ENCODE peak calls at places on chromosomes 7 and 10, in seven cellular contexts. One of them, this sample, is unnamed.

GRCh38 chr7:120989571-120990220 is 1.2 kb downstream of the CPED1 start:
- DNase-seq in HepG2: no peak
- DNase-seq in H1: no peak
- DNase-seq in SK-N-SH: peak
- DNase-seq in GM12878: no peak
- DNase-seq in K562: no peak
- DNase-seq in HCT116: no peak
- DNase-seq in this sample: no peak

GRCh38 chr7:78020131-78020873 is 221.7 kb downstream of the PHTF2 start:
- DNase-seq in HepG2: peak
- DNase-seq in GM12878: peak
- DNase-seq in SK-N-SH: peak
- DNase-seq in HCT116: peak
- DNase-seq in K562: peak
- DNase-seq in H1: no peak
- DNase-seq in this sample: peak

GRCh38 chr7:116500071-116500853 is 724 bp downstream of the CAV2 start:
- DNase-seq in HepG2: no peak
- DNase-seq in GM12878: no peak
- DNase-seq in SK-N-SH: peak
- DNase-seq in K562: peak
- DNase-seq in HCT116: no peak
- DNase-seq in H1: no peak
- DNase-seq in this sample: no peak

GRCh38 chr7:130909881-130910672 is 176.1 kb upstream of the KLF14 start:
- DNase-seq in GM12878: no peak
- DNase-seq in K562: no peak
- DNase-seq in HepG2: no peak
- DNase-seq in H1: no peak
- DNase-seq in SK-N-SH: no peak
- DNase-seq in HCT116: no peak
- DNase-seq in this sample: no peak

GRCh38 chr7:143405158-143405557 is 3.5 kb downstream of the EPHA1 start:
- DNase-seq in SK-N-SH: peak
- DNase-seq in K562: no peak
- DNase-seq in HCT116: no peak
- DNase-seq in GM12878: no peak
- DNase-seq in HepG2: no peak
- DNase-seq in H1: no peak
- DNase-seq in this sample: no peak

GRCh38 chr10:88792656-88793055 is 9.9 kb upstream of the LIPM start:
- DNase-seq in HCT116: no peak
- DNase-seq in GM12878: peak
- DNase-seq in K562: no peak
- DNase-seq in SK-N-SH: no peak
- DNase-seq in H1: no peak
- DNase-seq in HepG2: no peak
- DNase-seq in this sample: no peak

GRCh38 chr7:112056409-112056808 is 149.8 kb downstream of the DOCK4 start:
- DNase-seq in HCT116: no peak
- DNase-seq in K562: no peak
- DNase-seq in SK-N-SH: no peak
- DNase-seq in H1: no peak
- DNase-seq in GM12878: peak
- DNase-seq in HepG2: no peak
- DNase-seq in this sample: no peak

GRCh38 chr7:13189712-13190111 is 502.3 kb downstream of the ARL4A start:
- DNase-seq in GM12878: no peak
- DNase-seq in HepG2: no peak
- DNase-seq in HCT116: no peak
- DNase-seq in K562: no peak
- DNase-seq in SK-N-SH: no peak
- DNase-seq in H1: no peak
- DNase-seq in this sample: no peak

GRCh38 chr7:517848-518629 is 1.6 kb downstream of the PDGFA start:
- DNase-seq in GM12878: no peak
- DNase-seq in K562: peak
- DNase-seq in HepG2: no peak
- DNase-seq in SK-N-SH: no peak
- DNase-seq in H1: no peak
- DNase-seq in HCT116: no peak
- DNase-seq in this sample: peak

GRCh38 chr7:122689346-122690109 is 9.4 kb downstream of the RNF133 start:
- DNase-seq in K562: no peak
- DNase-seq in HepG2: peak
- DNase-seq in SK-N-SH: no peak
- DNase-seq in GM12878: no peak
- DNase-seq in H1: no peak
- DNase-seq in HCT116: no peak
- DNase-seq in this sample: no peak

GRCh38 chr10:113735913-113736312 is 15.6 kb upstream of the PLEKHS1 start:
- DNase-seq in K562: no peak
- DNase-seq in GM12878: no peak
- DNase-seq in H1: no peak
- DNase-seq in SK-N-SH: no peak
- DNase-seq in HepG2: peak
- DNase-seq in HCT116: no peak
- DNase-seq in this sample: no peak

GRCh38 chr10:113179270-113179669 is 229.2 kb downstream of the TCF7L2 start:
- DNase-seq in H1: no peak
- DNase-seq in HCT116: no peak
- DNase-seq in GM12878: no peak
- DNase-seq in K562: no peak
- DNase-seq in HepG2: no peak
- DNase-seq in SK-N-SH: no peak
- DNase-seq in this sample: no peak

GRCh38 chr10:106515206-106515790 is 649.2 kb downstream of the SORCS1 start:
- DNase-seq in H1: no peak
- DNase-seq in HepG2: no peak
- DNase-seq in K562: no peak
- DNase-seq in GM12878: no peak
- DNase-seq in HCT116: no peak
- DNase-seq in SK-N-SH: no peak
- DNase-seq in this sample: no peak

GRCh38 chr7:66682350-66683093 is 53.8 kb downstream of the KCTD7 start:
- DNase-seq in SK-N-SH: peak
- DNase-seq in K562: no peak
- DNase-seq in HepG2: no peak
- DNase-seq in GM12878: no peak
- DNase-seq in H1: no peak
- DNase-seq in HCT116: no peak
- DNase-seq in this sample: peak

GRCh38 chr10:94092848-94093247 is 99.1 kb downstream of the PLCE1 start:
- DNase-seq in SK-N-SH: no peak
- DNase-seq in HepG2: no peak
- DNase-seq in H1: no peak
- DNase-seq in GM12878: no peak
- DNase-seq in K562: no peak
- DNase-seq in HCT116: no peak
- DNase-seq in this sample: peak

GRCh38 chr10:3777876-3778707 is 6.9 kb downstream of the KLF6 start:
- DNase-seq in H1: no peak
- DNase-seq in SK-N-SH: no peak
- DNase-seq in GM12878: no peak
- DNase-seq in K562: no peak
- DNase-seq in HCT116: no peak
- DNase-seq in HepG2: no peak
- DNase-seq in this sample: no peak

GRCh38 chr10:72353963-72354355 is 760 bp downstream of the DNAJB12 start:
- DNase-seq in SK-N-SH: peak
- DNase-seq in K562: peak
- DNase-seq in HepG2: no peak
- DNase-seq in GM12878: no peak
- DNase-seq in H1: no peak
- DNase-seq in HCT116: no peak
- DNase-seq in this sample: no peak

DNA sequence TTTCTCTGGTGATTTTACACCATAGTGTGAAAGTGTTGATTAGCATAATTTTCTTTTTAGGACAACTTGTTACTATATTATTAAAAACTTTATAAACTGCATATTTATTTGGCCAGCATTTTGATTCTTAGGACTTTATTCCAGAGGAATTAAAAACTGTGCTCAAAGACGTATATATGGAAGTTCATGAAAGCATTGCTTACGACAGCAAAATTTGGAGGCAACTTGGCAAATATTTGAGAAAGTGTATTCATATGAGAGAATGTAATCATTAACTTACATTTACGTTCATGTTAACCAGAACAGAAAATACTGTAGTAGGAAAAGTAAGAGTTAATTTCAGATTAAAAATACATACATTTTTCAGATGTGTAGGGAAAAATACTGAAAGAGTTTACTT is 203.1 kb downstream of the JCAD start:
- DNase-seq in H1: no peak
- DNase-seq in HCT116: no peak
- DNase-seq in K562: no peak
- DNase-seq in SK-N-SH: no peak
- DNase-seq in GM12878: no peak
- DNase-seq in HepG2: no peak
- DNase-seq in this sample: no peak
- TF ChIP-seq JUND in H1: no peak
- TF ChIP-seq JUND in HCT116: no peak
- TF ChIP-seq JUND in K562: no peak
- TF ChIP-seq JUND in SK-N-SH: no peak
- TF ChIP-seq JUND in GM12878: no peak
- TF ChIP-seq JUND in HepG2: no peak
- TF ChIP-seq JUND in this sample: no peak

GRCh38 chr10:131126321-131127121 is 185.0 kb downstream of the TCERG1L start:
- DNase-seq in K562: no peak
- DNase-seq in HCT116: no peak
- DNase-seq in H1: no peak
- DNase-seq in SK-N-SH: no peak
- DNase-seq in HepG2: no peak
- DNase-seq in GM12878: no peak
- DNase-seq in this sample: peak

GRCh38 chr10:131123496-131123895 is 188.0 kb downstream of the TCERG1L start:
- DNase-seq in HepG2: no peak
- DNase-seq in H1: no peak
- DNase-seq in K562: no peak
- DNase-seq in SK-N-SH: no peak
- DNase-seq in GM12878: no peak
- DNase-seq in HCT116: no peak
- DNase-seq in this sample: no peak

GRCh38 chr10:131127122-131127589 is 184.4 kb downstream of the TCERG1L start:
- DNase-seq in H1: no peak
- DNase-seq in HepG2: no peak
- DNase-seq in HCT116: no peak
- DNase-seq in SK-N-SH: no peak
- DNase-seq in GM12878: no peak
- DNase-seq in K562: no peak
- DNase-seq in this sample: no peak

GRCh38 chr10:131125511-131126225 is 185.9 kb downstream of the TCERG1L start:
- DNase-seq in K562: no peak
- DNase-seq in GM12878: no peak
- DNase-seq in H1: no peak
- DNase-seq in HCT116: no peak
- DNase-seq in HepG2: no peak
- DNase-seq in SK-N-SH: no peak
- DNase-seq in this sample: no peak

DNA sequence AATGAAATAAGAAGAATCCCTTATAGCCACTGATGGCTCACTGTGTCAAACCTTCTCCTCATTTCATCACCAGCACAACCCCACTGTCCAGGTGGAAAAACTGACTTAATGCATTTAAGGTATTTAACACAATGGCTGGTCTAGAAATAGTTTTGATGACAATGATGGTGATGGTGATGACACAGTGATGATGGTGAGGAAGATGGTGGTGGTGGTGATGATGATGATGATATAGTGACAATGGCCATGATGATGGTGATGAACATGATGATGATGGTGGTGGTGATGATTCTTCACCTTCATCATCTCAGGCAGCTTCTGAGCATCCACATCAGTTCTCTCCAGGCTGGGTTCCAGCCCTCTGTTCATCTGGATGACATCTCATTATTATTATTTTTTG is 186.6 kb downstream of the TCERG1L start:
- DNase-seq in HCT116: no peak
- DNase-seq in SK-N-SH: no peak
- DNase-seq in GM12878: no peak
- DNase-seq in HepG2: no peak
- DNase-seq in H1: no peak
- DNase-seq in K562: no peak
- DNase-seq in this sample: no peak
- TF ChIP-seq JUND in HCT116: no peak
- TF ChIP-seq JUND in SK-N-SH: no peak
- TF ChIP-seq JUND in GM12878: no peak
- TF ChIP-seq JUND in HepG2: no peak
- TF ChIP-seq JUND in H1: no peak
- TF ChIP-seq JUND in K562: no peak
- TF ChIP-seq JUND in this sample: no peak

DNA sequence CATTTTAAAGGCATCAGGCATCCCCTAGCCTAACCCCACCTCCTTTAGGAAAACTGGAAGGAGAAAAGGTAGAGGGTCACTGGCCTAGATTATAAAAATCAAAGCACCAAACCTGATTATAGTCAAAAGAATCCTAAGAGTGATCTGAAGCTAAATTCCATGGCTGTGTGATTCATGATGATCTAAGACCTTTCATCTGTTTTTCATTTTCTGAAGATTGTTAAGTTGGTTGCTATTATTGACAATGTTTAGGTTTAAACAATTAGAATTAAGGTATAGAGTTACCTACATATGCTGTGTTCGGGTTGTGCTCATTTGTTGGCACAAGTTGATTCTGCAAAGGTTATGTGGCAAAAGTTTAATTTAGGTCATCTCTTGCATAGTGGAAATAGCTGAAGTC is 148.7 kb downstream of the BICC1 start:
- DNase-seq in HCT116: no peak
- DNase-seq in H1: no peak
- DNase-seq in SK-N-SH: no peak
- DNase-seq in GM12878: no peak
- DNase-seq in K562: no peak
- DNase-seq in HepG2: no peak
- DNase-seq in this sample: no peak
- TF ChIP-seq JUND in HCT116: no peak
- TF ChIP-seq JUND in H1: no peak
- TF ChIP-seq JUND in SK-N-SH: peak
- TF ChIP-seq JUND in GM12878: no peak
- TF ChIP-seq JUND in K562: no peak
- TF ChIP-seq JUND in HepG2: no peak
- TF ChIP-seq JUND in this sample: no peak

GRCh38 chr7:106420210-106420609 is 135.4 kb upstream of the NAMPT start:
- DNase-seq in K562: no peak
- DNase-seq in SK-N-SH: no peak
- DNase-seq in HCT116: no peak
- DNase-seq in HepG2: no peak
- DNase-seq in H1: no peak
- DNase-seq in GM12878: no peak
- DNase-seq in this sample: no peak

GRCh38 chr7:106418094-106418493 is 133.3 kb upstream of the NAMPT start:
- DNase-seq in H1: no peak
- DNase-seq in HCT116: no peak
- DNase-seq in K562: no peak
- DNase-seq in HepG2: no peak
- DNase-seq in GM12878: no peak
- DNase-seq in SK-N-SH: no peak
- DNase-seq in this sample: no peak

GRCh38 chr7:106420741-106421140 is 136.0 kb upstream of the NAMPT start:
- DNase-seq in K562: no peak
- DNase-seq in HCT116: no peak
- DNase-seq in HepG2: no peak
- DNase-seq in GM12878: no peak
- DNase-seq in H1: no peak
- DNase-seq in SK-N-SH: no peak
- DNase-seq in this sample: no peak

GRCh38 chr7:106418526-106418925 is 133.7 kb upstream of the NAMPT start:
- DNase-seq in GM12878: no peak
- DNase-seq in SK-N-SH: no peak
- DNase-seq in HepG2: no peak
- DNase-seq in HCT116: no peak
- DNase-seq in H1: no peak
- DNase-seq in K562: no peak
- DNase-seq in this sample: peak

GRCh38 chr7:106419455-106420182 is 134.8 kb upstream of the NAMPT start:
- DNase-seq in K562: no peak
- DNase-seq in GM12878: no peak
- DNase-seq in SK-N-SH: no peak
- DNase-seq in H1: no peak
- DNase-seq in HCT116: no peak
- DNase-seq in HepG2: no peak
- DNase-seq in this sample: no peak
- TF ChIP-seq JUND in K562: no peak
- TF ChIP-seq JUND in GM12878: no peak
- TF ChIP-seq JUND in SK-N-SH: no peak
- TF ChIP-seq JUND in H1: no peak
- TF ChIP-seq JUND in HCT116: no peak
- TF ChIP-seq JUND in HepG2: no peak
- TF ChIP-seq JUND in this sample: no peak

This sample was measured in T47D.